ENCODE peak calls at places on chromosome 16, in eight cellular contexts. B is neuronal stem cell, M is substantia nigra, H is left cardiac atrium, T is HL-60, E is esophagus squamous epithelium, W is progenitor cell of endocrine pancreas, F is Kasumi-1. X is an unnamed sample.

GRCh38 chr16:65125322-65125721 is 3.5 kb upstream of the CDH11 start:
- DNase-seq in B (no peak), M (no peak), H (no peak), T (no peak), E (no peak), W (no peak), F (no peak), X (no peak)

GRCh38 chr16:49632798-49633189 is 223.1 kb downstream of the ZNF423 start:
- DNase-seq in B (no peak), M (no peak), H (no peak), T (no peak), E (no peak), W (no peak), F (no peak), X (no peak)

GRCh38 chr16:86924537-86924936 is 346.2 kb downstream of the FOXL1 start:
- DNase-seq in B (no peak), M (no peak), H (no peak), T (no peak), E (no peak), W (no peak), F (no peak), X (no peak)

GRCh38 chr16:17397499-17397891 is 73.3 kb downstream of the XYLT1 start:
- DNase-seq in B (no peak), M (no peak), H (peak), T (no peak), E (no peak), W (no peak), F (no peak), X (no peak)

GRCh38 chr16:64478258-64478906 is 643.5 kb downstream of the CDH11 start:
- DNase-seq in B (no peak), M (no peak), H (no peak), T (no peak), E (no peak), W (no peak), F (no peak), X (no peak)

GRCh38 chr16:16985707-16986106 is 485.1 kb downstream of the XYLT1 start:
- DNase-seq in B (no peak), M (no peak), H (no peak), T (no peak), E (no peak), W (no peak), F (no peak), X (no peak)

GRCh38 chr16:12565423-12565822 is 238.3 kb downstream of the CPPED1 start:
- DNase-seq in B (no peak), M (no peak), H (no peak), T (no peak), E (no peak), W (no peak), F (no peak), X (no peak)

GRCh38 chr16:83942815-83943515 is 10.1 kb upstream of the OSGIN1 start:
- DNase-seq in B (no peak), M (no peak), H (no peak), T (no peak), E (no peak), W (no peak), F (no peak), X (no peak)

GRCh38 chr16:9092963-9093477 is 1.6 kb downstream of the HAPSTR1 start:
- DNase-seq in B (no peak), M (no peak), H (peak), T (no peak), E (no peak), W (peak), F (no peak), X (no peak)

GRCh38 chr16:79613009-79613408 is 12.5 kb upstream of the MAF start:
- DNase-seq in B (no peak), M (no peak), H (no peak), T (no peak), E (no peak), W (no peak), F (no peak), X (no peak)

GRCh38 chr16:57593021-57593420 is 35.4 kb upstream of the ADGRG1 start:
- DNase-seq in B (no peak), M (no peak), H (no peak), T (no peak), E (no peak), W (no peak), F (no peak), X (no peak)

GRCh38 chr16:81624718-81625543 is 154.2 kb upstream of the PLCG2 start:
- DNase-seq in B (no peak), M (no peak), H (no peak), T (no peak), E (no peak), W (no peak), F (no peak), X (no peak)

GRCh38 chr16:3092501-3092991 is 6.5 kb downstream of the ZSCAN10 start:
- DNase-seq in B (no peak), M (no peak), H (no peak), T (no peak), E (no peak), W (no peak), F (no peak), X (no peak)

GRCh38 chr16:11557811-11558210 is 28.9 kb downstream of the LITAF start:
- DNase-seq in B (no peak), M (peak), H (peak), T (no peak), E (no peak), W (no peak), F (no peak), X (no peak)

GRCh38 chr16:49776085-49776501 is 79.8 kb downstream of the ZNF423 start:
- DNase-seq in B (no peak), M (peak), H (peak), T (no peak), E (no peak), W (no peak), F (no peak), X (no peak)

X was measured in GM12892.